ENCODE peak calls at places on chromosomes 16 and 17, in four cellular contexts. T is fibroblast of lung, Y is breast epithelium, H is heart left ventricle. W is an unnamed sample.

GRCh38 chr16:11824362-11824761 is 27.0 kb downstream of the RSL1D1 start:
- DNase-seq in Y (no peak), H (peak; percentile 46), T (no peak), W (peak; percentile 75)

GRCh38 chr17:45345554-45346254 is 28.9 kb upstream of the MAP3K14 start:
- DNase-seq in H (no peak), Y (no peak), T (peak; percentile 98), W (no peak)

GRCh38 chr17:74635418-74635817 is 11.9 kb upstream of the CD300E start:
- DNase-seq in T (no peak), Y (no peak), H (no peak), W (no peak)

GRCh38 chr16:84024854-84025253 is 17.7 kb downstream of the SLC38A8 start:
- DNase-seq in Y (no peak), H (no peak), T (peak; percentile 78), W (no peak)

GRCh38 chr17:32323784-32324590 is 18.0 kb downstream of the C17orf75 start:
- DNase-seq in Y (peak; percentile 38), H (no peak), T (no peak), W (peak; percentile 79)

GRCh38 chr16:21611546-21612384 is 12.4 kb downstream of the METTL9 start:
- DNase-seq in H (no peak), Y (no peak), T (no peak), W (no peak)

GRCh38 chr16:5490499-5490898 is 392.9 kb upstream of the EEF2KMT start:
- DNase-seq in H (no peak), T (no peak), Y (no peak), W (no peak)

GRCh38 chr17:50332196-50332595 is 13.7 kb upstream of the XYLT2 start:
- DNase-seq in T (no peak), H (no peak), Y (no peak), W (no peak)

GRCh38 chr17:78652024-78652423 is 74.8 kb upstream of the DNAH17 start:
- DNase-seq in T (no peak), H (no peak), Y (no peak), W (no peak)

GRCh38 chr17:1013729-1014090 is 16.8 kb downstream of the TIMM22 start:
- DNase-seq in H (peak; percentile 11), Y (no peak), T (no peak), W (peak; percentile 69)

GRCh38 chr17:57774872-57775271 is 29.8 kb upstream of the CCDC182 start:
- DNase-seq in Y (no peak), T (no peak), H (no peak), W (no peak)

GRCh38 chr17:57773557-57773956 is 28.5 kb upstream of the CCDC182 start:
- DNase-seq in T (no peak), H (no peak), Y (no peak), W (no peak)

GRCh38 chr17:57767561-57767960 is 22.5 kb upstream of the CCDC182 start:
- DNase-seq in H (no peak), T (no peak), Y (no peak), W (no peak)

GRCh38 chr17:57776366-57776765 is 31.3 kb upstream of the CCDC182 start:
- DNase-seq in Y (no peak), H (no peak), T (no peak), W (no peak)

DNA sequence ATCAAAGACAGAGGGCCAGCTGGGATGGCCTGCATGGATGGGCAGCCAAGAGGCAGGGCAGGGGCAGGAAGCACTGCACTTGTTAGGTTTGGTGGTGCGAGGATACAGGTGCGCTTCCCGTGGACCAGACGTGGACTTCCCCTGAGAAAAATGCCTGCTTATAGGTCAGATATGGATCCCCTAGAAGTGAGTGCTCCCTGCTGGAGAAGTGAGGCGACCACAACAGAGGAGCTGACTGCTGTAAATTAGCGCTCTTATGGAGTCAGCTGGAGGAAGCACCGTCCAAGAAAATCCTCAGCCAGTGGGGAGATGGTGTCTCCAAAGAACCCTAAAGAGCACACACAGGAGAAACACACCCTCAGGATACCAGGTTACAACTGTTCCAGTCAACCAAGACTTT is 27.7 kb upstream of the CCDC182 start:
- DNase-seq in Y (no peak), T (no peak), H (no peak), W (no peak)
- TF ChIP-seq CTCF in Y (no peak), T (no peak), H (no peak), W (no peak)

GRCh38 chr17:80979547-80980378 is 11.9 kb upstream of the CHMP6 start:
- DNase-seq in Y (no peak), H (no peak), T (no peak), W (no peak)

GRCh38 chr17:80980397-80981061 is 11.1 kb upstream of the CHMP6 start:
- DNase-seq in T (peak; percentile 50), Y (no peak), H (no peak), W (no peak)

GRCh38 chr17:80981929-80982425 is 9.7 kb upstream of the CHMP6 start:
- DNase-seq in H (no peak), Y (no peak), T (no peak), W (no peak)

GRCh38 chr17:80982426-80982974 is 9.1 kb upstream of the CHMP6 start:
- DNase-seq in H (no peak), Y (no peak), T (no peak), W (no peak)

DNA sequence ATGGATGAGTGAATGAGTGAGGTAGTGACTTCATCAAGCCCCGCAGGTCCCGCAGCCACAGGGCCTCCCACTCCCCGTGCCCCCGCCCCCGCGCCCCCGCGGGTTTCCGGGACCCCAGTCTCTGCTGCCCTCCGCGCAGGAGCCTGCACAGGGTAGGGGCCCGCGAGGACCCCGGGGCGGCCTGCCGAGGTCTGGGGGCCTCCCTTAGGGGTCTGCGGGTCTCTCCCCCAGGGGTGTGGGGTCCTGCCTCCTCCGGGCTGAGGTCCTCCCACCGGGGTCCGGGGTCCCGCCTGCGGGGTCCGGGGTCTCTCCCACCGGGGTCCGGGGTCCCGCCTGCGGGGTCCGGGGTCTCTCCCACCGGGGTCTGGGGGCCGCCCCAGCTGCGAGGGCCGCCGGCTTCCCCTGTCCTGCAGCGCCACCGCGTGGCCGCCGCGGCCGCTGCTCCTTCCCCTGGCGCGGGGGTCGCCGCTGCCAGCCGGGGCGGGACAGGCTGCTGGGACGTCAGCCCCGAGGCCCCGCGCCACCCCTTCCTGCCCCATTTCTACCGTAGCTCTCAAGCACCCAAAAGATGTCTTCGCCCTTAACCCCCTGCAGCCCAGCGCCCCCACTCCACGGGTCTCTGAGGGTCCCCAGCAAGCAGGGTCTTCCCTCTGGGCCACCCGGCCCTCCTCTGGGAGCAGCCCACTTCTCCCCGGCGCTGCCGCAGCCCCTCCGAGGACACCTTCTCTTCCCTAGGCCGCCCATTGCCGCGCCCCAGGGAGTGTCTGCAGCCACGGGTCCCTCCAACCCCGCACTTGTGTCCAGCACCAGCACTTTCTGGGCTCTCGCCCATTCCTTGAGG is 10.4 kb upstream of the CHMP6 start:
- DNase-seq in H (no peak), Y (no peak), T (no peak), W (no peak)
- TF ChIP-seq CTCF in H (peak; percentile 84), Y (peak; percentile 72), T (peak; percentile 47), W (peak; percentile 70)

DNA sequence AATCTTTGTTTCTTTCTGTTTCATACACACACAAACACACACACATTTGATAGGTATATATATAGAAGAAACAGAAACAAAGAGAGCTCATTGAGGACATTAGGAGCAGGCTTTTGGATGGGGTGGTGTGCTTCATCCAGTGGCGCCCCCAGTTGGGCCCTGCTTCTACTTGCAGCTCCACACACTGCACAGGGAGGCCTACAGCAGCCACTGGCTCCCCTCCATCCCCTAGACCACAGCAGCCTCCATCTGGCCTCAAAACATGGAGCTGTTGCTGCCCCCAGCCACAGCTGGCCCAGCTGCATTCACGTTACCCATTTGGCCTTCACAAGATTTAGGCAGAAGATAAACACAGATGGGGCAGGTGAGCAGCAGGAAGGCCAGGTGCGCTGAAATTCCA is 33.1 kb upstream of the NF1 start:
- DNase-seq in T (no peak), Y (no peak), H (no peak), W (no peak)
- TF ChIP-seq CTCF in T (no peak), Y (no peak), H (no peak), W (no peak)

DNA sequence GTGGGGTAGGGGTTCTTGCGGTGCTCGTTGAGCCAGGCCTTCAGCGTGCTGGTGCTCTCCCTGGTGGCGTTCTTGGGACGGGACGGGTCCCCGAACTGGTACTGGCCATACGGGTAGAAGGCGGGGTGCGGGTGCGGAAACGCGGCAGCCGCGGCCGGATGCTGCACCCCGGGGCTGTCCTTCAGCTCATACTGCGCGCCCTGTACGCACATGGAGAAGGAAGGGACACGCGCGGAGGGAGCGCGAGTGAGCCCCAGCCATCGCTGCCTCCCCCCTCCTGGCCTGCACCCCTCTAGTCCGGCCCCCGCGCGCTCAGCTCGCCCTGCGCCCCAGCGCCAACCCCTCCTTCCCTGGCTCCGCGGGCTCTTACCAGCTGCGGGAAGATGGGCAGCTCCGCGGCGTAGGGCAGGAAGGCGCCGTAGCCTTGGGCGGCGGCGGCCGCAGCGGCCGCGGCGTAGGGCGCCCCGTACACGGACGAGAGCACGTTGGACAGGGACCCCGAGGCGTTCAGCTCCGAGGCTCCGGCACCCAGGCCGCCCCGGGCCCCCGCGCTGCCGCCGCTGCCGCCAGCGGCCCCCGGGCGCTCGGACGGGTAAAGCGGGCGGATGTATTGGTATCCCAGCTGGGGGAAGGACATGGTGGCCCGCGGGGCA is 1.0 kb downstream of the IRX3 start:
- DNase-seq in Y (peak; percentile 50), T (no peak), H (peak; percentile 66), W (peak; percentile 87)
- TF ChIP-seq CTCF in Y (no peak), T (no peak), H (no peak), W (no peak)

GRCh38 chr16:57148481-57148880 is 37.4 kb downstream of the PSME3IP1 start:
- DNase-seq in T (no peak), H (no peak), Y (no peak), W (no peak)

GRCh38 chr16:57147381-57148191 is 38.3 kb downstream of the PSME3IP1 start:
- DNase-seq in T (no peak), H (no peak), Y (no peak), W (no peak)

GRCh38 chr16:57145046-57145963 is 40.5 kb downstream of the PSME3IP1 start:
- DNase-seq in H (no peak), T (no peak), Y (no peak), W (no peak)

GRCh38 chr16:57145964-57146647 is 39.7 kb downstream of the PSME3IP1 start:
- DNase-seq in Y (no peak), H (no peak), T (no peak), W (no peak)

DNA sequence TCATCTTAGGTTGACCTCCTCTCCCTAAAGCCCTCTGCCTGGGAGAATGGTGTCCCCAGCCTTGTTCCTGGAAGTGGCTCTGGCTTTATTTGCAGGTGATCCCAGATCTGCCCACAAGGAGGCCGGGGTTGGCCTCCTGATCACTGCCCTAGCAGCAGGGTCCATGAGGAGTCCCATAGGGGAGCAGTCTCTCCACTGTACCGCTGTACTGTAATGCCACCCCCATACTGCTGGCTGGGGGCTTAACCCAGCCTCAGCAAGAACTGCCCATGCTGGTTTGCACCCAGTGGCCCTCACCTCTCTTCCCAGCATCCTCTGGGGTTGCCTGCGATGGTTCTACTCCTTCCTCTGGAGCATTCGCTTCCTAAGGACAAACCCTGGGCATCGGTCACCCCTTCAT is 39.1 kb downstream of the PSME3IP1 start:
- DNase-seq in H (no peak), T (no peak), Y (no peak), W (no peak)
- TF ChIP-seq CTCF in H (no peak), T (no peak), Y (peak; percentile 11), W (no peak)

GRCh38 chr16:23072769-23073549 is 76.3 kb downstream of the USP31 start:
- DNase-seq in T (no peak), H (no peak), Y (peak; percentile 47), W (no peak)
- TF ChIP-seq CTCF in T (no peak), H (no peak), Y (no peak), W (no peak)

DNA sequence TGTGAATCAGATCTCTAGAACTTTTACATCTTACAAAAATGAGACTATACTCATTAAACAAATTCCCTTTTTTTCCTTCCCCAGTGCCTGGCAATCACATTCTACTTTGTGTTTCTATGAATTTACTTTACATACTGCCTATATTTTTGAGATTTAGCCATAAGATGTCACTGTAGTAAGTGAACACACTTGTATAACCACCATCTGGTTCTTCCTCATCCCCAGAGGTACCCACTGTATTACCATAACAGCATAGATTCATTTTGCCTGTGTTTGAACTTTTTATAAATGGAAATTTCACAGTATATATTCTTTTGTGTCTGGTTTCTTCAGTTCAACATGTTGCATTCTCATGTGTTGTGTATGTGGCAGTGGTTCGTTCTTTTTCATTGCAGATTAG is 15.8 kb downstream of the CYB5B start:
- DNase-seq in H (no peak), Y (no peak), T (no peak), W (no peak)
- TF ChIP-seq CTCF in H (no peak), Y (no peak), T (no peak), W (no peak)

W was measured in kidney.